ENCODE peak calls at places on chromosomes 2 and 18, in nine cellular contexts. R is IMR-90, K is astrocyte, F is hepatocyte, P is neural progenitor cell, W is fibroblast of lung, T is GM23248, J is endothelial cell of umbilical vein, C is Karpas-422. V is an unnamed sample. For H3K4me1, the result is how much of the 10 kb centered on the place peaks cover.

GRCh38 chr2:55048514-55048924 is 1.7 kb downstream of the RTN4 start:
- DNase-seq in K (no peak), W (peak), P (no peak), C (peak), J (peak), T (peak), F (peak), R (peak), V (peak)

GRCh38 chr2:174846941-174847938 is 83.0 kb upstream of the CHRNA1 start:
- DNase-seq in R (peak), C (no peak), P (peak), J (peak), K (peak), T (peak), F (peak), W (peak), V (no peak)

GRCh38 chr2:7566382-7566881 is 649.2 kb downstream of the RNF144A start:
- DNase-seq in R (no peak), J (no peak), P (no peak), C (no peak), F (no peak), T (no peak), W (no peak), K (no peak), V (no peak)

GRCh38 chr2:120470041-120470716 is 124.2 kb downstream of the INHBB start:
- DNase-seq in F (peak), K (peak), P (no peak), W (peak), T (peak), R (peak), C (no peak), J (peak), V (no peak)

GRCh38 chr2:137886432-137886831 is 77.8 kb upstream of the HNMT start:
- DNase-seq in J (no peak), R (no peak), C (peak), F (peak), K (no peak), T (no peak), P (peak), W (no peak), V (no peak)

GRCh38 chr2:12657560-12657959 is 59.2 kb upstream of the TRIB2 start:
- DNase-seq in K (no peak), W (no peak), R (no peak), C (no peak), J (no peak), P (no peak), F (no peak), T (no peak), V (no peak)

GRCh38 chr2:28276807-28277206 is 115.9 kb upstream of the FOSL2 start:
- DNase-seq in K (peak), F (no peak), P (no peak), W (peak), T (peak), C (no peak), J (no peak), R (peak), V (no peak)

GRCh38 chr2:123162400-123163016 is 862.6 kb upstream of the CNTNAP5 start:
- DNase-seq in K (no peak), W (no peak), P (no peak), R (no peak), F (no peak), C (no peak), J (no peak), T (no peak), V (no peak)

GRCh38 chr2:101418704-101419663 is 31.7 kb upstream of the CREG2 start:
- DNase-seq in W (peak), R (peak), F (peak), K (peak), T (peak), J (peak), P (peak), C (peak), V (peak)

GRCh38 chr2:5691659-5692529 is at the start of gene SOX11:
- DNase-seq in T (peak), K (peak), J (no peak), R (peak), W (peak), C (no peak), F (peak), P (peak), V (no peak)

GRCh38 chr18:23968638-23969037 is 45.9 kb upstream of the TTC39C start:
- DNase-seq in P (no peak), C (no peak), J (no peak), W (no peak), T (no peak), K (no peak), R (no peak), F (no peak), V (no peak)

GRCh38 chr2:199404841-199405240 is 52.9 kb downstream of the SATB2 start:
- DNase-seq in J (no peak), R (peak), P (no peak), W (peak), T (peak), C (no peak), F (no peak), K (peak), V (no peak)

GRCh38 chr2:221999702-222000101 is 299.1 kb downstream of the PAX3 start:
- DNase-seq in K (peak), W (peak), P (no peak), J (no peak), T (peak), C (no peak), F (no peak), R (peak), V (no peak)

GRCh38 chr2:219277703-219278654 is 1.2 kb upstream of the DNAJB2 start:
- DNase-seq in J (peak), K (peak), W (peak), F (peak), P (peak), R (peak), C (peak), T (peak), V (peak)

GRCh38 chr2:175293776-175294175 is 112.3 kb upstream of the ATP5MC3 start:
- DNase-seq in J (peak), K (no peak), C (no peak), R (no peak), P (no peak), T (no peak), W (peak), F (no peak), V (no peak)

GRCh38 chr2:149357058-149357457 is 26.7 kb downstream of the LYPD6 start:
- DNase-seq in T (no peak), W (no peak), R (no peak), K (no peak), J (no peak), F (no peak), C (no peak), P (no peak), V (no peak)

GRCh38 chr2:177242136-177242987 is 22.2 kb downstream of the NFE2L2 start:
- DNase-seq in F (peak), J (peak), P (no peak), T (peak), R (peak), K (peak), W (peak), C (no peak), V (no peak)

GRCh38 chr2:14633451-14634211 is 1.1 kb downstream of the LRATD1 start:
- DNase-seq in K (no peak), F (peak), T (no peak), W (no peak), P (peak), R (no peak), J (no peak), C (no peak), V (no peak)

GRCh38 chr2:110931648-110932047 is 189.1 kb upstream of the BCL2L11 start:
- DNase-seq in C (no peak), R (peak), T (peak), F (no peak), K (peak), W (peak), P (no peak), J (no peak), V (no peak)

GRCh38 chr2:233178994-233179847 is 72.3 kb upstream of the ATG16L1 start:
- DNase-seq in J (no peak), W (peak), R (no peak), T (no peak), K (peak), F (no peak), P (no peak), C (no peak), V (no peak)

GRCh38 chr18:59468821-59469220 is 109.8 kb upstream of the LMAN1 start:
- DNase-seq in K (no peak), J (no peak), W (no peak), P (no peak), T (no peak), C (no peak), R (no peak), F (no peak), V (no peak)

GRCh38 chr2:217555075-217555876 is 447.5 kb downstream of the TNS1 start:
- DNase-seq in W (peak), K (no peak), F (no peak), J (no peak), R (no peak), P (no peak), T (peak), C (no peak), V (no peak)

GRCh38 chr2:217392930-217393584 is 533.2 kb upstream of the TNP1 start:
- DNase-seq in W (no peak), K (no peak), R (peak), T (peak), C (no peak), F (no peak), J (no peak), P (no peak), V (no peak)

GRCh38 chr2:150095361-150095760 is 392.1 kb downstream of the RND3 start:
- DNase-seq in T (peak), W (no peak), J (no peak), P (no peak), K (no peak), C (no peak), F (no peak), R (no peak), V (no peak)

GRCh38 chr2:235449568-235449967 is 44.3 kb upstream of the AGAP1 start:
- DNase-seq in W (no peak), T (no peak), P (no peak), C (no peak), F (peak), J (no peak), R (no peak), K (no peak), V (no peak)

GRCh38 chr18:63511285-63511684 is 30.9 kb upstream of the SERPINB12 start:
- DNase-seq in T (no peak), R (peak), K (peak), W (peak), C (no peak), P (peak), J (peak), F (peak), V (peak)

GRCh38 chr2:235960716-235961640 is 207.2 kb downstream of the GBX2 start:
- DNase-seq in W (no peak), P (no peak), C (no peak), K (no peak), J (no peak), F (no peak), R (no peak), T (no peak), V (no peak)

GRCh38 chr2:210584834-210585233 is 28.4 kb downstream of the CPS1 start:
- DNase-seq in T (no peak), K (peak), F (peak), J (peak), C (no peak), P (no peak), R (peak), W (peak), V (no peak)

GRCh38 chr2:45992021-45992745 is 305.0 kb upstream of the EPAS1 start:
- DNase-seq in F (peak), T (peak), P (no peak), W (peak), K (peak), J (no peak), C (no peak), R (peak), V (no peak)

GRCh38 chr2:70328921-70329561 is 27.2 kb upstream of the FAM136A start:
- DNase-seq in P (no peak), W (peak), K (peak), F (peak), C (no peak), R (no peak), T (peak), J (no peak), V (no peak)
- H3K4me2 ChIP-seq in P (no peak), W (no peak), K (peak), F (peak), C (no peak), R (no peak), T (peak), J (no peak), V (no peak)

DNA sequence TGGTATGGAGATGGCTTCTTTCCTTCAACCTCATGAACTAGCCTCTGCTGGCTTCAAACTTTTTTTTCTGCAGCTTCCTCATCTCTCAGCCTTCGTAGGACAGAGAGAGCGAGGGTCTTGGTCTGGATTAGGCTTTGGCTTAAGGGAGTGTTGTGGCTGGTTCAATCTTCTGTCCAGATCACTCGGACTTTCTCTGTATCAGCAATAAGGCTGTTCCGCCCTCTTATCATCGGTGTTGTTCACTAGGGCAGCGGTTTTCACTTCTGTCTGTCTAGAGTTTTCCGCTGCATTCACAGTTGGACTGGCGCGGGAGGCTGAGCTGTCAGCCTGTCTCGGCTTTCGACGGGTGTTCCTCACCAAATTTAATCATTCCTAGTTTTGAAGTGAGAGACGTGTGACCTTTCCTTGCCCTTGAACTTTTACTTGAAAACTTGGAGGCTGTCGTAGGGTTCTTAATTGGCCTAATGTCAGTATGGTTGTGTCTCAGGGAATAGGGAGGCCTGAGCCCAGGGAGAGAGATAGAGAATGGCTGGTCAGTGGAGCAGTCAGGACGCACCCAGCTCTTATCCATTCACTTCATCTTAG is 108.3 kb downstream of the NFATC1 start:
- DNase-seq in P (no peak), R (no peak), J (no peak), F (no peak), C (no peak), T (no peak), W (no peak), K (no peak), V (no peak)
- H3K4me1 ChIP-seq in P (under half), R (under half), J (under half), F (under half), C (under half), T (under half), W (under half), K (under half), V (under half)

DNA sequence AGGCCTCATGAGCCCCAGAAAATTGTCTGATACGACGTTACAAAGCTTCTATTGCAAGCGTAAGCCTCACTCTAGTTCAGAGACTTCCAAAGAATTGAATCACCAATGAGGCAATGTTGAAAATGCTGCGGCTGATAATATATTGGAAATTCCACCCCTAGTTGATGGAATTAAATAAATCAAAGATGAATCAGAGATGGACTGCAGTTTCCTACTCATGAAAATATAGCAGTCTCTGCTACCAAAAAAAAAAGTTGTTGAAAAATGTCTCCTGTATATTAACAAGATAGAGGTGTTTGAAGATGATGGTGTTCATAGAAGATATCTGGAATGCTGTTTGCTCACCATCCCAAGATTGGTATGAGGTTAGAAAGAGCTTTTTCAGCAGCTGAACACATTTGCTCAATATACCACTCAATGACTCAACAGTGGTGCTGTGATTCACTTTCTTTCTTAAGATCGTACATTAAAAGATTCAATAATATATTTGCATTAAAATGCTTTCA is 99.8 kb upstream of the ARHGAP28 start:
- DNase-seq in R (peak), P (no peak), W (peak), F (no peak), J (no peak), C (no peak), K (peak), T (peak), V (no peak)
- H3K4me2 ChIP-seq in R (peak), P (no peak), W (no peak), F (no peak), J (no peak), C (no peak), K (peak), T (peak), V (no peak)

GRCh38 chr2:178871536-178871935 is 64.3 kb upstream of the TTN start:
- DNase-seq in J (no peak), R (no peak), W (no peak), P (no peak), K (no peak), T (no peak), C (no peak), F (no peak), V (no peak)

GRCh38 chr2:178877874-178878273 is 70.7 kb upstream of the TTN start:
- DNase-seq in T (no peak), J (no peak), C (no peak), F (no peak), K (no peak), R (no peak), P (no peak), W (no peak), V (peak)

GRCh38 chr2:178873912-178874311 is 66.7 kb upstream of the TTN start:
- DNase-seq in T (no peak), W (no peak), C (no peak), K (no peak), P (no peak), F (no peak), J (no peak), R (no peak), V (no peak)

GRCh38 chr2:178870703-178871102 is 63.5 kb upstream of the TTN start:
- DNase-seq in P (no peak), F (no peak), C (no peak), R (peak), W (peak), K (peak), T (peak), J (peak), V (no peak)

DNA sequence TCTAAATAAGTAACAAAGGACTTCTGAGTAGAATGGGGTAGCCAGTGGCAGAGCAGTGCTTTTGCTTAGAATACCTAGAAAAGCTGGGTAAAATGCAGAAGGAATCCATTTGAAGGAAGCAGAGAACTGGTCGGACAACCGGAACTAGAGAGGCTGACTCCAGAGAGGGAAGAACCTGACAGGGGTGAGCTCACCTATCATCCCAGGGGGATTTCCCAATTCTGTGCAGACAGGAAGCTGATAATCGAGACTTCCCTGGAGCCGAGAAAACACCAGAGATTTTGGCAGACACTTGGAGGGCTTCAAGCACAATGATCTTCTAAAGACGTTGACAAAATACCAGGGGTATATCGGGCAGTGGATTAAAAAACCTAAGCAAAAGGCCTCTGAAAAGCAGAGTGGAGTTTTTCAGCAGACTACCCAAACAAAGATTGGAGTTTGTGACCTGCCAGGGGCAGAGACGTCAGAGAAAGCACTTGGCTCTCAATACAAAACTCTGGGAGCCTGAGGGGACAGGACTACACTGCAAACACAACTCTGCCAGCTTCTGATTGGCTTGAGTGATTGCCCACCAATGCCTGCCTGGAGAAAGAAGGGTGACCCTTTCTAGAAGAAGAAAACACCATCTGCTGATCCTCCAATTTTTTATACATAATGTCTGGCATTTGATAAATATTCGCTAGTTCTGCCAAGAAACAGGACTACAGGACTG is 67.5 kb upstream of the TTN start:
- DNase-seq in P (no peak), J (no peak), K (no peak), W (peak), F (no peak), T (no peak), C (no peak), R (no peak), V (no peak)
- H3K4me1 ChIP-seq in P (under half), J (under half), K (under half), W (under half), F (under half), T (under half), C (under half), R (under half), V (under half)

V was measured in MM.1S.